ENCODE peak calls at places on chromosomes 5 and 9, in eight cellular contexts. F is left ventricle myocardium superior; S is iPS-NIHi11; P is central memory CD8-positive, alpha-beta T cell; C is Right ventricle myocardium superior; Y is amniotic stem cell; T is fibroblast of pulmonary artery; L is naive thymus-derived CD8-positive, alpha-beta T cell. R is an unnamed sample.

GRCh38 chr5:170937072-170937471 is 75.3 kb downstream of the RANBP17 start:
- DNase-seq in F (no peak), S (no peak), P (no peak), C (no peak), Y (no peak), T (no peak), L (no peak), R (no peak)

GRCh38 chr5:170262061-170262764 is 29.4 kb downstream of the C5orf58 start:
- DNase-seq in F (no peak), S (no peak), P (peak), C (no peak), Y (no peak), T (no peak), L (peak), R (no peak)

GRCh38 chr5:36619012-36619635 is 12.7 kb downstream of the SLC1A3 start:
- DNase-seq in F (no peak), S (peak), P (no peak), C (no peak), Y (no peak), T (no peak), L (no peak), R (no peak)

GRCh38 chr5:45696206-45696836 is at the start of gene HCN1:
- DNase-seq in F (peak), S (peak), P (no peak), C (peak), Y (no peak), T (peak), L (no peak), R (no peak)

GRCh38 chr9:93022066-93022465 is 36.4 kb upstream of the SUSD3 start:
- DNase-seq in F (peak), S (no peak), P (no peak), C (no peak), Y (no peak), T (no peak), L (no peak), R (no peak)

GRCh38 chr5:132325691-132326090 is 31.5 kb downstream of the SLC22A4 start:
- DNase-seq in F (no peak), S (no peak), P (no peak), C (no peak), Y (no peak), T (no peak), L (no peak), R (no peak)

GRCh38 chr5:179231309-179231708 is 114.0 kb downstream of the ADAMTS2 start:
- DNase-seq in F (no peak), S (no peak), P (no peak), C (peak), Y (no peak), T (no peak), L (peak), R (no peak)

GRCh38 chr5:53303105-53303504 is 177.3 kb upstream of the FST start:
- DNase-seq in F (no peak), S (no peak), P (no peak), C (no peak), Y (no peak), T (peak), L (no peak), R (no peak)

GRCh38 chr5:73218552-73219171 is 45.7 kb downstream of the TMEM174 start:
- DNase-seq in F (no peak), S (no peak), P (no peak), C (no peak), Y (peak), T (peak), L (no peak), R (no peak)

GRCh38 chr5:78974011-78974410 is 11.1 kb downstream of the ARSB start:
- DNase-seq in F (peak), S (no peak), P (no peak), C (no peak), Y (no peak), T (no peak), L (no peak), R (no peak)

GRCh38 chr5:112921031-112921832 is 795 bp downstream of the REEP5 start:
- DNase-seq in F (peak), S (peak), P (peak), C (peak), Y (peak), T (peak), L (peak), R (peak)

GRCh38 chr9:136981588-136982231 is 1.1 kb upstream of the LCNL1 start:
- DNase-seq in F (peak), S (no peak), P (no peak), C (peak), Y (no peak), T (peak), L (no peak), R (no peak)

GRCh38 chr5:136035837-136036236 is 7.0 kb downstream of the TGFBI start:
- DNase-seq in F (no peak), S (no peak), P (no peak), C (no peak), Y (no peak), T (no peak), L (no peak), R (no peak)

GRCh38 chr5:75885321-75885720 is 168.1 kb upstream of the POC5 start:
- DNase-seq in F (no peak), S (no peak), P (no peak), C (no peak), Y (no peak), T (no peak), L (no peak), R (no peak)

GRCh38 chr9:107907261-107907660 is 417.7 kb upstream of the KLF4 start:
- DNase-seq in F (no peak), S (no peak), P (no peak), C (no peak), Y (no peak), T (no peak), L (no peak), R (no peak)

GRCh38 chr9:89519393-89519805 is 21.5 kb upstream of the SEMA4D start:
- DNase-seq in F (no peak), S (no peak), P (no peak), C (no peak), Y (no peak), T (peak), L (no peak), R (no peak)

GRCh38 chr5:177507165-177507564 is 2.5 kb downstream of the DOK3 start:
- DNase-seq in F (no peak), S (no peak), P (no peak), C (no peak), Y (no peak), T (peak), L (no peak), R (no peak)

GRCh38 chr9:129751841-129752801 is 721 bp downstream of the PTGES start:
- DNase-seq in F (peak), S (peak), P (no peak), C (no peak), Y (no peak), T (no peak), L (no peak), R (no peak)

GRCh38 chr5:60185230-60186104 is 291.9 kb upstream of the PDE4D start:
- DNase-seq in F (no peak), S (no peak), P (no peak), C (no peak), Y (no peak), T (no peak), L (no peak), R (no peak)

GRCh38 chr5:158812381-158812780 is 287.3 kb downstream of the EBF1 start:
- DNase-seq in F (no peak), S (peak), P (no peak), C (no peak), Y (no peak), T (no peak), L (peak), R (no peak)

GRCh38 chr9:33202552-33203300 is 35.6 kb upstream of the B4GALT1 start:
- DNase-seq in F (peak), S (no peak), P (peak), C (peak), Y (no peak), T (peak), L (peak), R (no peak)

GRCh38 chr9:72554221-72554641 is 32.8 kb downstream of the TMC1 start:
- DNase-seq in F (no peak), S (peak), P (no peak), C (no peak), Y (peak), T (peak), L (no peak), R (no peak)

GRCh38 chr9:22214021-22214420 is 204.9 kb upstream of the CDKN2B start:
- DNase-seq in F (no peak), S (no peak), P (no peak), C (no peak), Y (no peak), T (peak), L (no peak), R (no peak)

GRCh38 chr9:122125891-122126331 is 32.8 kb upstream of the TTLL11 start:
- DNase-seq in F (no peak), S (no peak), P (no peak), C (no peak), Y (no peak), T (peak), L (peak), R (no peak)

GRCh38 chr9:15299374-15299939 is 7.6 kb downstream of the TTC39B start:
- DNase-seq in F (no peak), S (no peak), P (peak), C (no peak), Y (no peak), T (no peak), L (peak), R (no peak)

GRCh38 chr5:77781076-77781475 is 4.9 kb upstream of the TBCA start:
- DNase-seq in F (no peak), S (no peak), P (no peak), C (no peak), Y (no peak), T (no peak), L (no peak), R (no peak)

GRCh38 chr9:14515564-14516198 is 177.6 kb downstream of the ZDHHC21 start:
- DNase-seq in F (no peak), S (peak), P (no peak), C (no peak), Y (no peak), T (no peak), L (no peak), R (no peak)

GRCh38 chr5:103523319-103523718 is 39.3 kb downstream of the NUDT12 start:
- DNase-seq in F (no peak), S (no peak), P (no peak), C (no peak), Y (no peak), T (no peak), L (no peak), R (no peak)

GRCh38 chr5:38515081-38515480 is 41.4 kb downstream of the LIFR start:
- DNase-seq in F (no peak), S (no peak), P (no peak), C (no peak), Y (no peak), T (no peak), L (no peak), R (no peak)

GRCh38 chr9:125749951-125750655 is 2.9 kb downstream of the PBX3 start:
- DNase-seq in F (no peak), S (no peak), P (no peak), C (no peak), Y (no peak), T (no peak), L (no peak), R (no peak)

GRCh38 chr9:77820293-77820954 is 172.3 kb upstream of the GNA14 start:
- DNase-seq in F (no peak), S (no peak), P (no peak), C (no peak), Y (no peak), T (peak), L (no peak), R (no peak)

GRCh38 chr9:114156658-114157421 is 1.5 kb downstream of the COL27A1 start:
- DNase-seq in F (peak), S (peak), P (no peak), C (peak), Y (peak), T (peak), L (peak), R (no peak)